ENCODE peak calls at places on chromosome 18, in four cellular contexts. D, X, G and Y are unnamed samples.

GRCh38 chr18:48375150-48375790 is 33.9 kb downstream of the ZBTB7C start:
- DNase-seq in G (no peak), X (no peak), D (no peak), Y (no peak)

GRCh38 chr18:79117791-79118190 is 48.6 kb downstream of the ATP9B start:
- DNase-seq in D (no peak), X (no peak), G (no peak), Y (no peak)

GRCh38 chr18:59881728-59882685 is 17.8 kb upstream of the PMAIP1 start:
- DNase-seq in D (no peak), X (no peak), G (no peak), Y (peak; percentile 80)

GRCh38 chr18:47075098-47075883 is 39.9 kb upstream of the ELOA2 start:
- DNase-seq in X (no peak), G (no peak), D (no peak), Y (no peak)

GRCh38 chr18:824179-824578 is 12.1 kb upstream of the YES1 start:
- DNase-seq in X (no peak), D (no peak), G (no peak), Y (no peak)

GRCh38 chr18:56052202-56052601 is 464.2 kb upstream of the TCF4 start:
- DNase-seq in D (no peak), G (no peak), X (no peak), Y (no peak)

GRCh38 chr18:46054956-46055831 is 16.9 kb downstream of the PSTPIP2 start:
- DNase-seq in G (no peak), D (no peak), X (no peak), Y (no peak)

GRCh38 chr18:78221496-78221895 is 758.1 kb upstream of the SALL3 start:
- DNase-seq in G (no peak), D (no peak), X (no peak), Y (no peak)

GRCh38 chr18:70373062-70373519 is 84.2 kb downstream of the SOCS6 start:
- DNase-seq in G (no peak), D (no peak), X (no peak), Y (peak; percentile 53)

GRCh38 chr18:55764382-55764781 is 176.4 kb upstream of the TCF4 start:
- DNase-seq in G (no peak), D (no peak), X (no peak), Y (no peak)

GRCh38 chr18:77095356-77096030 is 37.1 kb downstream of the MBP start:
- DNase-seq in X (peak; percentile 43), G (peak; percentile 83), D (no peak), Y (no peak)

GRCh38 chr18:21914739-21915319 is 174.2 kb downstream of the MIB1 start:
- DNase-seq in G (no peak), D (no peak), X (no peak), Y (peak; percentile 46)

GRCh38 chr18:24018299-24018910 is 3.9 kb downstream of the TTC39C start:
- DNase-seq in D (no peak), X (no peak), G (no peak), Y (no peak)

GRCh38 chr18:55343396-55344073 is 244.5 kb downstream of the TCF4 start:
- DNase-seq in X (no peak), D (no peak), G (no peak), Y (no peak)

GRCh38 chr18:79139206-79139605 is 70.0 kb downstream of the ATP9B start:
- DNase-seq in D (no peak), G (no peak), X (no peak), Y (no peak)

GRCh38 chr18:57581301-57581934 is 5.1 kb downstream of the FECH start:
- DNase-seq in D (peak; percentile 29), X (peak; percentile 14), G (no peak), Y (no peak)

GRCh38 chr18:76431437-76432273 is 63.4 kb downstream of the ZNF516 start:
- DNase-seq in G (peak; percentile 48), X (peak; percentile 51), D (no peak), Y (no peak)

GRCh38 chr18:6624271-6624670 is 105.2 kb upstream of the ARHGAP28 start:
- DNase-seq in X (no peak), G (no peak), D (no peak), Y (peak; percentile 51)

GRCh38 chr18:44680271-44681038 is at the start of gene SETBP1:
- DNase-seq in D (no peak), X (peak; percentile 95), G (peak; percentile 93), Y (peak; percentile 39)

GRCh38 chr18:7681261-7681660 is 114.1 kb downstream of the PTPRM start:
- DNase-seq in G (no peak), D (no peak), X (no peak), Y (no peak)

GRCh38 chr18:63336366-63337099 is 17.0 kb upstream of the BCL2 start:
- DNase-seq in G (no peak), X (no peak), D (no peak), Y (peak; percentile 81)

GRCh38 chr18:22171263-22171838 is 2.0 kb downstream of the GATA6 start:
- DNase-seq in X (no peak), G (no peak), D (no peak), Y (no peak)

GRCh38 chr18:55783921-55784320 is 195.9 kb upstream of the TCF4 start:
- DNase-seq in G (no peak), D (no peak), X (no peak), Y (no peak)

GRCh38 chr18:58996131-58996632 is 131.5 kb downstream of the ZNF532 start:
- DNase-seq in G (no peak), D (no peak), X (no peak), Y (no peak)

GRCh38 chr18:63741769-63742168 is 33.4 kb upstream of the SERPINB7 start:
- DNase-seq in X (no peak), G (no peak), D (no peak), Y (no peak)

GRCh38 chr18:72700961-72701710 is 157.0 kb upstream of the CBLN2 start:
- DNase-seq in D (no peak), X (no peak), G (no peak), Y (peak; percentile 11)
- TF ChIP-seq CTCF in D (no peak), X (no peak), G (no peak), Y (peak; percentile 51)

GRCh38 chr18:39485696-39486095 is 1920.1 kb upstream of the CELF4 start:
- DNase-seq in D (no peak), G (no peak), X (no peak), Y (no peak)
- H3K4me3 ChIP-seq in D (no peak overlapping the region), G (no peak overlapping the region), X (no peak overlapping the region), Y (no peak overlapping the region)

DNA sequence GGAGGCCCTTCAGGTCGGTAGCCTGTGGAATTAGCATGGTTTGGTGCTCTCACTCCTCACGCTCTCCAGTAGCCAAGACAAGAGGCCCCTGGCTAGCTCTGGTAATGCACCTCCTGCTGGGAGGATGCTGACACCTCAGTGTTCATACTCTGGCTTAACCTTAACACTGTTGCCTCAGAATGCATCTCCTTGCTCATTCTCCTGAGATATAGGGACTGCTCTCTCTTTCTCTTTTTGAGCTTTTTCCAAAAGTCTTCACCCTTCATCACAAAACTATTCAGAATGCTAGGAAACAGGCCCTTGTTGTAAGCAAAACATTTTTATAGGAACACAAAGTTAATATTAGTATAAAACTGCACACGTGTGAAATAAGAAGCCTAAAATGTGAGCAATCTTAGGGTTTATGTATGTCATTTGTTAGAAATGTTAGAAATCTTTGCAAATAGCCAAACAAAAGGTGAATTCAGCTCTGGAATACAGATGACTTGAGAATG is 17.3 kb upstream of the IMPA2 start:
- DNase-seq in D (no peak), X (no peak), G (no peak), Y (no peak)
- TF ChIP-seq CTCF in D (peak; percentile 21), X (no peak), G (peak; percentile 10), Y (peak; percentile 12)

DNA sequence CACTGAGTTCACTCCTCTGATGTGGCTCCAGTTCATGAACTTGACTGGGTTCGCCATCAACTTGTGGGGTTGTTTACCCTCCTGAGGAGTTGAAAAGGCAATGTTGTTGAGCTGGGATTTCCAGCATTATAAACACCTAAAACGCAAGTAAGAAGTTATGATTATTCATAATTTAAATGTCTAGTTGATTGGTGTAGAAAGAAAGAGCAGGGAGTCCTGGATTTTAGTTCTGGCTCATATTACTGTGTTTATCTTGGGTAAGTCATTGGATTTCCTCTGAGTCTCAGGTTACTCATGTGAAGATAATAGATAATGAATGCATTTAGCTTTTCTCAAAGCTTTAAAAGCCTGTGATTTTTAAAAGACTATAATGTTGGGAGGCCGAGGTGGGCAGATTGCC is 438.0 kb upstream of the CDH20 start:
- DNase-seq in D (no peak), X (no peak), G (no peak), Y (peak; percentile 6)
- H3K4me3 ChIP-seq in D (no peak overlapping the region), X (no peak overlapping the region), G (no peak overlapping the region), Y (no peak overlapping the region)

GRCh38 chr18:5542393-5543035 is 1.3 kb downstream of the EPB41L3 start:
- DNase-seq in D (no peak), G (peak; percentile 73), X (peak; percentile 68), Y (no peak)

GRCh38 chr18:5543854-5544389 is at the start of gene EPB41L3:
- DNase-seq in G (peak; percentile 84), D (no peak), X (peak; percentile 79), Y (no peak)

GRCh38 chr18:5543036-5543671 is 643 bp downstream of the EPB41L3 start:
- DNase-seq in X (peak; percentile 75), G (peak; percentile 74), D (no peak), Y (no peak)

DNA sequence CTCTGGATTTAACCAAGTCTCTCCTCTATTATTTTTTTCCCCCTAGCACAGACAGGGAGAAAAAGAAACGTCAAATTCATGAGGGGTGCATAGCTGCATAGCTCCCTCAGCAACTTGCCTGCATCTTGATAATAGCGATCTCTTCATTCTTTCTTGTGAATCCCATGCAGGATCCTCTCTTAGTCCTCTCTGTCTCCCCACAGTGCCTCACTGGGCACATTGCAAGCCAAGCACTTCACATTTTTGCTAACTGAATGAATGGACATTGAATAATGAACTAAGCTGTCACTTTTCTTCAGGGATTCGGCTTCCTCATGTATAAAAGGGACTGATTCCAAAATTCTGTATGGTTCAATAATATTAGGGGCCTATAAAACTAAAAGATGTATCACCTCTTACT is 2.9 kb upstream of the EPB41L3 start:
- DNase-seq in X (no peak), G (no peak), D (no peak), Y (peak; percentile 59)
- TF ChIP-seq CTCF in X (peak; percentile 50), G (peak; percentile 35), D (no peak), Y (peak; percentile 89)

GRCh38 chr18:3451989-3452749 is 2.2 kb downstream of the TGIF1 start:
- DNase-seq in G (peak; percentile 83), D (no peak), X (peak; percentile 86), Y (no peak)

GRCh38 chr18:3454365-3455089 is 4.6 kb downstream of the TGIF1 start:
- DNase-seq in G (no peak), D (no peak), X (no peak), Y (peak; percentile 60)

GRCh38 chr18:3451166-3451988 is 1.4 kb downstream of the TGIF1 start:
- DNase-seq in D (no peak), G (peak; percentile 97), X (peak; percentile 98), Y (peak; percentile 85)

GRCh38 chr18:3453540-3454364 is 3.8 kb downstream of the TGIF1 start:
- DNase-seq in X (peak; percentile 86), G (peak; percentile 90), D (no peak), Y (peak; percentile 98)

DNA sequence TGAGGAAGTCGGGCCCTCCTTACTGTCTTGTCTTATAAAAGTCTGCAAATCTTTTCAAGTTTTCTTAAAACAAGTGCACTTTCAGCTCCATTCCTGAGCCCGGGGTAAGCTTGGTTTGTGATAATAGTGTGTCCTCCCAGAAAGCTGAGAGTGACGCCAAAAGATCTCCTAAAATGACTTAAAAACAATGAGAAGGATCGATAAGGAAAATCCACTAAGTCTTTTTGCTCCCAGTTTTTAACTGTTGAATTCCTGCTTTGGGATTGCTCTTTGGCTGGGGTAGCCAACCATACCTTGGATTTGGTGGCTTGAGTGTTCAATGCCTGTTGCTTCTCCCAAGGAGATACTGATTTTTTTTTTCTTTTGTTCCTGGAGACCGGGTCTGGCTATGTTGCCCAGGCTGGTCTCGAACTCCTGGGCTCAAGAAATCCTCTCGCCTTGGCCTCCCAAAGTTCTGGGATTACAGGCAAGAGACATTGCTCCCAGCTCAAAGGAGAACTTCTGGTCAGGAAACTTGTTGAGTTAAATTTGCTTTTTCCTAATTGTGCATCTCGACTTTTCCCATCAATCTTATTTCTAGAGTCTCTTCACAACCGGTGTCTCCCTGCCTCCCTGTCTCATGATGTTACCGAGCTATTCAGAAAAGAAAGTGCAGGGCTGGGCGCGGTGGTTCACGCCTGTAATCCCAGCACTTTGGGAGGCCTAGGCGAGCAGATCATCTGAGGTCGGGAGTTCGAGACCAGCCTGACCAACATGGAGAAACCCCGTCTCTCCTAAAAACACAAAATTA is 3.0 kb downstream of the TGIF1 start:
- DNase-seq in X (no peak), G (no peak), D (no peak), Y (no peak)
- H3K4me3 ChIP-seq in X (peak overlapping the region; percentile 94), G (peak overlapping the region; percentile 81), D (no peak overlapping the region), Y (peak overlapping the region; percentile 99)